ENCODE peak calls at places on chromosome 9, in five cellular contexts. One of them, this sample, is unnamed.

GRCh38 chr9:107180206-107180605 is 102.9 kb upstream of the RAD23B start:
- DNase-seq in NCI-H1092 treated with DMSO at 0.1 percent for 48 hours: no peak
- DNase-seq in astrocyte: no peak
- DNase-seq in effector memory CD8-positive, alpha-beta T cell: no peak
- DNase-seq in HEK293T: no peak
- DNase-seq in this sample: no peak

GRCh38 chr9:37645903-37646506 is 4.7 kb upstream of the FRMPD1 start:
- DNase-seq in NCI-H1092 treated with DMSO at 0.1 percent for 48 hours: no peak
- DNase-seq in astrocyte: no peak
- DNase-seq in effector memory CD8-positive, alpha-beta T cell: no peak
- DNase-seq in HEK293T: no peak
- DNase-seq in this sample: no peak

GRCh38 chr9:110850401-110851135 is 182.0 kb downstream of the MUSK start:
- DNase-seq in NCI-H1092 treated with DMSO at 0.1 percent for 48 hours: no peak
- DNase-seq in astrocyte: no peak
- DNase-seq in effector memory CD8-positive, alpha-beta T cell: no peak
- DNase-seq in HEK293T: no peak
- DNase-seq in this sample: no peak

GRCh38 chr9:104094534-104095020 is 468 bp downstream of the SMC2 start:
- DNase-seq in NCI-H1092 treated with DMSO at 0.1 percent for 48 hours: peak; percentile 85
- DNase-seq in astrocyte: no peak
- DNase-seq in effector memory CD8-positive, alpha-beta T cell: no peak
- DNase-seq in HEK293T: no peak
- DNase-seq in this sample: no peak

GRCh38 chr9:107368696-107369095 is 85.6 kb downstream of the RAD23B start:
- DNase-seq in NCI-H1092 treated with DMSO at 0.1 percent for 48 hours: no peak
- DNase-seq in astrocyte: no peak
- DNase-seq in effector memory CD8-positive, alpha-beta T cell: no peak
- DNase-seq in HEK293T: no peak
- DNase-seq in this sample: no peak

GRCh38 chr9:7336356-7337075 is 463.1 kb downstream of the DMAC1 start:
- DNase-seq in NCI-H1092 treated with DMSO at 0.1 percent for 48 hours: peak; percentile 60
- DNase-seq in astrocyte: no peak
- DNase-seq in effector memory CD8-positive, alpha-beta T cell: no peak
- DNase-seq in HEK293T: no peak
- DNase-seq in this sample: no peak

GRCh38 chr9:114908796-114909448 is 21.5 kb downstream of the TNFSF8 start:
- DNase-seq in NCI-H1092 treated with DMSO at 0.1 percent for 48 hours: no peak
- DNase-seq in astrocyte: peak; percentile 59
- DNase-seq in effector memory CD8-positive, alpha-beta T cell: no peak
- DNase-seq in HEK293T: no peak
- DNase-seq in this sample: no peak

GRCh38 chr9:112751059-112751795 is 667 bp downstream of the SNX30 start:
- DNase-seq in NCI-H1092 treated with DMSO at 0.1 percent for 48 hours: peak; percentile 47
- DNase-seq in astrocyte: peak; percentile 83
- DNase-seq in effector memory CD8-positive, alpha-beta T cell: peak; percentile 43
- DNase-seq in HEK293T: peak; percentile 55
- DNase-seq in this sample: no peak

GRCh38 chr9:2127486-2127885 is 112.3 kb downstream of the SMARCA2 start:
- DNase-seq in NCI-H1092 treated with DMSO at 0.1 percent for 48 hours: no peak
- DNase-seq in astrocyte: peak; percentile 73
- DNase-seq in effector memory CD8-positive, alpha-beta T cell: no peak
- DNase-seq in HEK293T: no peak
- DNase-seq in this sample: no peak

GRCh38 chr9:118529210-118529609 is 825.0 kb downstream of the TLR4 start:
- DNase-seq in NCI-H1092 treated with DMSO at 0.1 percent for 48 hours: no peak
- DNase-seq in astrocyte: peak; percentile 39
- DNase-seq in effector memory CD8-positive, alpha-beta T cell: no peak
- DNase-seq in HEK293T: no peak
- DNase-seq in this sample: no peak

GRCh38 chr9:73643379-73644013 is 491.8 kb downstream of the ANXA1 start:
- DNase-seq in NCI-H1092 treated with DMSO at 0.1 percent for 48 hours: no peak
- DNase-seq in astrocyte: peak; percentile 86
- DNase-seq in effector memory CD8-positive, alpha-beta T cell: no peak
- DNase-seq in HEK293T: no peak
- DNase-seq in this sample: no peak

GRCh38 chr9:136838314-136839228 is 3.7 kb upstream of the AJM1 start:
- DNase-seq in NCI-H1092 treated with DMSO at 0.1 percent for 48 hours: no peak
- DNase-seq in astrocyte: no peak
- DNase-seq in effector memory CD8-positive, alpha-beta T cell: no peak
- DNase-seq in HEK293T: no peak
- DNase-seq in this sample: no peak

GRCh38 chr9:128575469-128575868 is 23.1 kb downstream of the SPTAN1 start:
- DNase-seq in NCI-H1092 treated with DMSO at 0.1 percent for 48 hours: peak; percentile 88
- DNase-seq in astrocyte: peak; percentile 40
- DNase-seq in effector memory CD8-positive, alpha-beta T cell: no peak
- DNase-seq in HEK293T: no peak
- DNase-seq in this sample: no peak

GRCh38 chr9:35341585-35341984 is 148.3 kb upstream of the RUSC2 start:
- DNase-seq in NCI-H1092 treated with DMSO at 0.1 percent for 48 hours: peak; percentile 33
- DNase-seq in astrocyte: peak; percentile 72
- DNase-seq in effector memory CD8-positive, alpha-beta T cell: no peak
- DNase-seq in HEK293T: no peak
- DNase-seq in this sample: no peak

GRCh38 chr9:105901514-105902109 is 207.3 kb downstream of the TMEM38B start:
- DNase-seq in NCI-H1092 treated with DMSO at 0.1 percent for 48 hours: peak; percentile 71
- DNase-seq in astrocyte: peak; percentile 6
- DNase-seq in effector memory CD8-positive, alpha-beta T cell: no peak
- DNase-seq in HEK293T: peak; percentile 66
- DNase-seq in this sample: peak; percentile 15

GRCh38 chr9:34686231-34686630 is 4.8 kb downstream of the CCL19 start:
- DNase-seq in NCI-H1092 treated with DMSO at 0.1 percent for 48 hours: no peak
- DNase-seq in astrocyte: no peak
- DNase-seq in effector memory CD8-positive, alpha-beta T cell: no peak
- DNase-seq in HEK293T: no peak
- DNase-seq in this sample: peak; percentile 18

GRCh38 chr9:75979362-75979761 is 88.9 kb downstream of the PCSK5 start:
- DNase-seq in NCI-H1092 treated with DMSO at 0.1 percent for 48 hours: peak; percentile 10
- DNase-seq in astrocyte: no peak
- DNase-seq in effector memory CD8-positive, alpha-beta T cell: no peak
- DNase-seq in HEK293T: peak; percentile 34
- DNase-seq in this sample: no peak

GRCh38 chr9:87447547-87448432 is 49.9 kb upstream of the DAPK1 start:
- DNase-seq in NCI-H1092 treated with DMSO at 0.1 percent for 48 hours: peak; percentile 81
- DNase-seq in astrocyte: no peak
- DNase-seq in effector memory CD8-positive, alpha-beta T cell: no peak
- DNase-seq in HEK293T: no peak
- DNase-seq in this sample: no peak

GRCh38 chr9:78131969-78132687 is 100.5 kb upstream of the GNAQ start:
- DNase-seq in NCI-H1092 treated with DMSO at 0.1 percent for 48 hours: no peak
- DNase-seq in astrocyte: peak; percentile 47
- DNase-seq in effector memory CD8-positive, alpha-beta T cell: no peak
- DNase-seq in HEK293T: no peak
- DNase-seq in this sample: no peak

GRCh38 chr9:79694676-79695400 is 123.1 kb downstream of the TLE4 start:
- DNase-seq in NCI-H1092 treated with DMSO at 0.1 percent for 48 hours: no peak
- DNase-seq in astrocyte: peak; percentile 91
- DNase-seq in effector memory CD8-positive, alpha-beta T cell: no peak
- DNase-seq in HEK293T: no peak
- DNase-seq in this sample: no peak

GRCh38 chr9:127983847-127984289 is 3.1 kb upstream of the EEIG1 start:
- DNase-seq in NCI-H1092 treated with DMSO at 0.1 percent for 48 hours: no peak
- DNase-seq in astrocyte: no peak
- DNase-seq in effector memory CD8-positive, alpha-beta T cell: no peak
- DNase-seq in HEK293T: no peak
- DNase-seq in this sample: no peak

GRCh38 chr9:136572003-136572595 is 26.3 kb upstream of the NOTCH1 start:
- DNase-seq in NCI-H1092 treated with DMSO at 0.1 percent for 48 hours: no peak
- DNase-seq in astrocyte: peak; percentile 70
- DNase-seq in effector memory CD8-positive, alpha-beta T cell: no peak
- DNase-seq in HEK293T: no peak
- DNase-seq in this sample: no peak

GRCh38 chr9:124040935-124041816 is 29.6 kb downstream of the LHX2 start:
- DNase-seq in NCI-H1092 treated with DMSO at 0.1 percent for 48 hours: peak; percentile 28
- DNase-seq in astrocyte: no peak
- DNase-seq in effector memory CD8-positive, alpha-beta T cell: peak; percentile 35
- DNase-seq in HEK293T: peak; percentile 87
- DNase-seq in this sample: no peak

GRCh38 chr9:33170464-33171156 is 3.5 kb upstream of the B4GALT1 start:
- DNase-seq in NCI-H1092 treated with DMSO at 0.1 percent for 48 hours: peak; percentile 82
- DNase-seq in astrocyte: no peak
- DNase-seq in effector memory CD8-positive, alpha-beta T cell: peak; percentile 31
- DNase-seq in HEK293T: no peak
- DNase-seq in this sample: peak; percentile 40